ENCODE peak calls at places on chromosomes 7 and 10, in eight cellular contexts. X is brain microvascular endothelial cell; D is endothelial cell; S is activated naive CD4-positive, alpha-beta T cell treated with anti-CD3 and anti-CD28 coated beads, Interleukin-2, amount 50 U/mL, for 16 hours; G is MM.1S; T is activated T-cell treated with anti-CD3 and anti-CD28 coated beads, Interleukin-2, amount 50 U/mL, for 72 hours; Q is NCI-H345; Z is amygdala. E is an unnamed sample.

GRCh38 chr10:72086466-72087391 is 1.6 kb downstream of the SPOCK2 start:
- DNase-seq in S (peak; percentile 54), Q (no peak), D (no peak), G (no peak), T (peak; percentile 53), X (no peak), Z (no peak), E (no peak)

GRCh38 chr7:132869166-132869861 is 212.6 kb downstream of the CHCHD3 start:
- DNase-seq in X (no peak), Z (no peak), D (no peak), Q (no peak), S (no peak), T (no peak), G (no peak), E (no peak)

GRCh38 chr10:49268185-49268584 is 30.8 kb upstream of the C10orf71 start:
- DNase-seq in G (no peak), Z (no peak), Q (no peak), T (no peak), X (no peak), S (no peak), D (no peak), E (no peak)

GRCh38 chr7:106125417-106125816 is 13.3 kb upstream of the SYPL1 start:
- DNase-seq in Z (no peak), X (no peak), Q (no peak), D (no peak), T (no peak), G (no peak), S (no peak), E (no peak)

GRCh38 chr7:91847881-91848599 is 32.5 kb downstream of the MTERF1 start:
- DNase-seq in G (no peak), T (no peak), X (no peak), Q (no peak), Z (no peak), S (no peak), D (no peak), E (no peak)

GRCh38 chr7:114822844-114823243 is 99.0 kb upstream of the MDFIC start:
- DNase-seq in S (no peak), Z (no peak), X (no peak), D (no peak), G (no peak), Q (no peak), T (no peak), E (no peak)

GRCh38 chr7:50633414-50633710 is 68.2 kb upstream of the DDC start:
- DNase-seq in X (no peak), S (no peak), D (no peak), G (no peak), T (no peak), Q (no peak), Z (no peak), E (no peak)

GRCh38 chr10:84256510-84257342 is 11.9 kb downstream of the RGR start:
- DNase-seq in T (peak; percentile 55), X (peak; percentile 31), D (peak; percentile 70), Q (no peak), Z (no peak), G (no peak), S (peak; percentile 54), E (no peak)

GRCh38 chr10:20995123-20995978 is 98.2 kb upstream of the NEBL start:
- DNase-seq in Z (no peak), X (no peak), Q (no peak), T (no peak), S (no peak), D (no peak), G (no peak), E (no peak)

GRCh38 chr7:95867309-95867708 is 95.0 kb downstream of the DYNC1I1 start:
- DNase-seq in G (peak; percentile 99), S (no peak), X (no peak), T (no peak), Q (peak; percentile 55), D (no peak), Z (no peak), E (no peak)

GRCh38 chr7:25834050-25834449 is 317.9 kb upstream of the NFE2L3 start:
- DNase-seq in X (no peak), G (no peak), Q (no peak), T (no peak), Z (no peak), D (no peak), S (no peak), E (no peak)

GRCh38 chr7:138584696-138585095 is 116.5 kb downstream of the SVOPL start:
- DNase-seq in G (no peak), T (no peak), Z (no peak), S (no peak), D (no peak), Q (no peak), X (no peak), E (no peak)

GRCh38 chr10:76583711-76584161 is 1053.9 kb downstream of the KCNMA1 start:
- DNase-seq in T (no peak), Q (no peak), D (no peak), X (peak; percentile 89), S (no peak), G (no peak), Z (no peak), E (no peak)

GRCh38 chr10:100838986-100839385 is 73.8 kb upstream of the SLF2 start:
- DNase-seq in S (no peak), Z (no peak), X (no peak), G (no peak), D (no peak), T (peak; percentile 30), Q (no peak), E (no peak)

GRCh38 chr10:29329420-29329819 is 40.5 kb downstream of the LYZL1 start:
- DNase-seq in X (no peak), Z (no peak), T (no peak), G (no peak), D (no peak), Q (no peak), S (no peak), E (no peak)

GRCh38 chr7:103870664-103871063 is 118.8 kb downstream of the RELN start:
- DNase-seq in D (no peak), Q (peak; percentile 94), T (no peak), G (no peak), Z (no peak), S (no peak), X (no peak), E (no peak)

GRCh38 chr7:150340024-150340749 is 1.2 kb downstream of the RARRES2 start:
- DNase-seq in G (no peak), Q (no peak), S (no peak), Z (no peak), D (no peak), X (no peak), T (peak; percentile 38), E (no peak)

GRCh38 chr10:133230387-133231195 is 574 bp downstream of the UTF1 start:
- DNase-seq in Z (no peak), T (peak; percentile 19), D (no peak), Q (peak; percentile 27), S (no peak), X (no peak), G (no peak), E (no peak)

GRCh38 chr7:138854115-138854645 is 56.2 kb upstream of the ATP6V0A4 start:
- DNase-seq in D (no peak), G (no peak), X (no peak), T (no peak), S (no peak), Q (no peak), Z (no peak), E (no peak)

GRCh38 chr7:108196004-108196403 is 65.8 kb upstream of the LAMB4 start:
- DNase-seq in S (no peak), G (no peak), D (no peak), T (no peak), Z (no peak), X (peak; percentile 11), Q (no peak), E (no peak)

GRCh38 chr7:106640368-106641141 is 20.4 kb downstream of the CCDC71L start:
- DNase-seq in X (peak; percentile 8), S (no peak), T (no peak), D (no peak), G (no peak), Q (no peak), Z (no peak), E (no peak)

GRCh38 chr7:15399446-15399845 is 162.4 kb downstream of the AGMO start:
- DNase-seq in T (no peak), Q (no peak), D (no peak), G (no peak), X (no peak), Z (no peak), S (no peak), E (no peak)

GRCh38 chr10:128579280-128579679 is 453.1 kb upstream of the MKI67 start:
- DNase-seq in G (no peak), S (no peak), Z (no peak), X (no peak), T (no peak), Q (no peak), D (no peak), E (no peak)

GRCh38 chr10:119252051-119252465 is 44.7 kb downstream of the GRK5 start:
- DNase-seq in S (no peak), T (no peak), Q (no peak), G (no peak), D (no peak), Z (no peak), X (no peak), E (no peak)

GRCh38 chr10:50470345-50470744 is 153.4 kb downstream of the SGMS1 start:
- DNase-seq in Q (no peak), S (no peak), Z (no peak), X (no peak), T (peak; percentile 1), G (no peak), D (peak; percentile 4), E (no peak)

GRCh38 chr7:152128252-152128651 is 102.8 kb downstream of the GALNT11 start:
- DNase-seq in Z (no peak), T (no peak), Q (no peak), D (no peak), S (no peak), X (no peak), G (no peak), E (no peak)

GRCh38 chr7:93715234-93715633 is 140.7 kb upstream of the CALCR start:
- DNase-seq in X (peak; percentile 53), G (no peak), S (peak; percentile 13), Q (no peak), D (peak; percentile 75), T (peak; percentile 27), Z (no peak), E (no peak)

GRCh38 chr10:44581996-44582395 is 197.1 kb upstream of the CXCL12 start:
- DNase-seq in S (no peak), G (no peak), D (no peak), Z (no peak), Q (no peak), T (no peak), X (no peak), E (no peak)

GRCh38 chr10:114520453-114520852 is 116.2 kb upstream of the AFAP1L2 start:
- DNase-seq in X (peak; percentile 80), G (no peak), T (no peak), D (no peak), S (no peak), Z (no peak), Q (peak; percentile 40), E (no peak)

GRCh38 chr7:80145780-80146422 is 11.3 kb downstream of the GNAI1 start:
- DNase-seq in Q (no peak), X (peak; percentile 97), G (no peak), S (no peak), D (no peak), T (no peak), Z (no peak), E (no peak)

GRCh38 chr10:24889636-24890035 is 62.8 kb downstream of the PRTFDC1 start:
- DNase-seq in G (no peak), Q (no peak), T (no peak), D (no peak), X (no peak), Z (no peak), S (no peak), E (no peak)

GRCh38 chr7:30276203-30276900 is 8.0 kb upstream of the ZNRF2 start:
- DNase-seq in D (peak; percentile 51), G (peak; percentile 56), T (peak; percentile 51), X (peak; percentile 53), Z (no peak), S (peak; percentile 46), Q (peak; percentile 26), E (no peak)